ENCODE peak calls at places on chromosomes 13 and 19, in four cellular contexts. T is AG04450, M is tibial artery, E is hepatocyte. Y is an unnamed sample.

GRCh38 chr19:32581704-32582164 is 744 bp downstream of the PDCD5 start:
- DNase-seq in T (peak; percentile 21), M (no peak), E (peak; percentile 39), Y (no peak)

GRCh38 chr13:90016688-90017087 is 1330.8 kb upstream of the MIR17HG start:
- DNase-seq in T (no peak), M (no peak), E (no peak), Y (no peak)

GRCh38 chr19:16470911-16471811 is 609 bp downstream of the EPS15L1 start:
- DNase-seq in T (no peak), M (peak; percentile 36), E (peak; percentile 39), Y (no peak)

GRCh38 chr19:38617764-38618589 is at the start of gene MAP4K1:
- DNase-seq in T (no peak), M (peak; percentile 29), E (no peak), Y (no peak)

GRCh38 chr13:78660130-78660857 is 1.3 kb upstream of the OBI1 start:
- DNase-seq in T (no peak), M (peak; percentile 20), E (no peak), Y (no peak)

GRCh38 chr19:48975947-48976847 is 11.1 kb downstream of the FTL start:
- DNase-seq in T (no peak), M (no peak), E (no peak), Y (no peak)

GRCh38 chr19:13099073-13099999 is 3.3 kb downstream of the LYL1 start:
- DNase-seq in T (no peak), M (peak; percentile 70), E (peak; percentile 63), Y (no peak)

GRCh38 chr13:50793026-50793425 is 50.5 kb downstream of the DLEU7 start:
- DNase-seq in T (no peak), M (no peak), E (no peak), Y (no peak)

GRCh38 chr13:90396266-90396665 is 951.2 kb upstream of the MIR17HG start:
- DNase-seq in T (no peak), M (no peak), E (no peak), Y (no peak)

GRCh38 chr19:33348301-33349010 is 25.1 kb upstream of the CEBPG start:
- DNase-seq in T (no peak), M (peak; percentile 25), E (no peak), Y (no peak)

GRCh38 chr13:40692946-40693345 is 26.5 kb upstream of the FOXO1 start:
- DNase-seq in T (no peak), M (no peak), E (no peak), Y (no peak)

GRCh38 chr13:50919291-50919690 is 9.7 kb downstream of the RNASEH2B start:
- DNase-seq in T (no peak), M (no peak), E (no peak), Y (no peak)

GRCh38 chr19:50376166-50377050 is at the start of gene NR1H2:
- DNase-seq in T (peak; percentile 96), M (peak; percentile 94), E (peak; percentile 98), Y (peak; percentile 77)

GRCh38 chr13:108961542-108962125 is 332.2 kb downstream of the MYO16 start:
- DNase-seq in T (no peak), M (no peak), E (peak; percentile 79), Y (no peak)

GRCh38 chr13:39952244-39953233 is 297.1 kb downstream of the COG6 start:
- DNase-seq in T (no peak), M (no peak), E (peak; percentile 27), Y (no peak)

GRCh38 chr19:958967-959685 is 25.0 kb upstream of the WDR18 start:
- DNase-seq in T (no peak), M (no peak), E (peak; percentile 84), Y (no peak)

DNA sequence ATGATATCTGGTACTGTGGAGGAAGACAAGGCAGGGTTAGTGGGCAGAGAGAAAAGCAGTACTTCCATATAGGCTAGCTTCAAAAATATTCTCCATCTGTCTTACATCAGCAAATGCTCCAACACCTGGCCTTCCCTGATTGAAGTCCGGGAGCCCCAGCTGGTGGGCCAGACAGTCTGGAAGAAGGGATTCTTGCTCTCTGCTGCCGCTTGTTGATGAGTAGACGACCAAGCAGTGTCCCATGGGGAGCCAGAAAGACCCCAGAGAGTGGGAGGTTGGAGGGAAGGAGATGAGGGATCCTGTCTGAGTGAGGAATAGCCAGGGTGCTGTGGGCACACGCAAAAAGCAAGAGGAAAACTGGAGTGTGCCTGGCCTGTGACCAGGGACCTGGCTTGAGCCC is 95.1 kb downstream of the ATP8A2 start:
- DNase-seq in T (no peak), M (no peak), E (no peak), Y (no peak)
- TF ChIP-seq CTCF in T (no peak), M (no peak), E (no peak), Y (no peak)

GRCh38 chr19:18488838-18489626 is 32.8 kb downstream of the ELL start:
- DNase-seq in T (no peak), M (no peak), E (peak; percentile 77), Y (peak; percentile 37)
- TF ChIP-seq CTCF in T (peak; percentile 26), M (no peak), E (peak; percentile 47), Y (peak; percentile 63)

GRCh38 chr19:19342086-19343015 is 21.7 kb downstream of the MAU2 start:
- DNase-seq in T (peak; percentile 8), M (no peak), E (peak; percentile 84), Y (peak; percentile 82)
- TF ChIP-seq CTCF in T (peak; percentile 82), M (peak; percentile 71), E (peak; percentile 88), Y (peak; percentile 99)

DNA sequence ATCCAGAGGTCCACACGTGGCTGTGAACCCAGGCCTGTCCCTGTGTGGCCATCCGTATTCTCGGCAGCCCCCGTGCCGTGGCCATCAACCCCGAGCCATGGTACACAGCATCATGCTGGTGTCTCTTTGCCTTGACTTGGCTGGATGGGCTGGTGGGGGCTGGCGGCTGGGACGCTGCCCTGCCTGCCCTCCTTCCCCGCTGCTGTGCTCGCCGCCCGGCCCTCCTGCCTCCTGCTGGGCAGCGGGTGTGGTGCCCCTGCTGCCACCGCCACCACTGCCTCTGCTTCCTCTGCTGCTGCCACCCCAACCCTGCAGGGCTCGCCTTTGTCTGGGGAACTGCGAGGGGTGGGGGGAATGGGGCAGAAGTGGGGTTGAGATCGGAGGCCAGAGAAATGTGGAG is 19.7 kb upstream of the EHD2 start:
- DNase-seq in T (no peak), M (no peak), E (no peak), Y (no peak)
- TF ChIP-seq CTCF in T (no peak), M (no peak), E (no peak), Y (no peak)

DNA sequence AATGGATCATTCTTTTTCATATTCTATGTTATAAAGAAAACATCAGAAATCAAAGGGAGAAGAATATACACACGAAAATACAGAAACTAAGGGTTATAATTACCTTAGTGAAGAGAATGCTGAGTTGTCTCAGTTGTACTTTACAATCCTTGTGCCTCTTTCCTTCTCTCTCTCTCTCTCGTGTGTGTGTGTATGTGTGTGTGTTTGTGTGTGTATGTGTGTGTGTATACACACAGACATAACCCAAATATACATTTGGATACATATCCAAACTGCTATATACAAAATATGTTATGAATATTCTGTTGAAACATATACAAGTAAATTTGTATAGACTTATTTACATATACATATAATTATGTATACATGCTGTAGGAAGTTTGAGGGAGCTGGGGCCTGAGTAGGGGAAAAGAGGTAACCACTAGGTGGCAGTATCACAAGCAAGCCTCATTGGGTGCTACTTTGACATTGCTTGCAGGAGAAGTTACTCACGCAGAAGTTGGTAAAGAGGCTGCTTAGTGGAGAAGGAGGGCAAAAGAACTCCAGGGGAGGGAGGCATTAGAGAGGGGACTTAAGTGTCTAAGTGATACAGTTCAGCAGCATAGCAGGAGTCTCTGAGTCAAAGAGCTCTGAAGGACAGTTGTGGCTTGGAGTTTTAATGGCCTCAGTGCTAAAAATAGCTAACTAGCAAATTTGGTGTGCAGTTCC is 465.1 kb upstream of the PCDH20 start:
- DNase-seq in T (no peak), M (no peak), E (peak; percentile 65), Y (no peak)
- TF ChIP-seq CTCF in T (peak; percentile 56), M (no peak), E (peak; percentile 49), Y (peak; percentile 59)